ENCODE peak calls at places on chromosomes 11 and 22, in five cellular contexts. H is uterus, K is keratinocyte, X is mammary epithelial cell, N is H7. B is an unnamed sample. For H3K27me3 and H3K36me3, the result is how much of the 10 kb centered on the place peaks cover.

GRCh38 chr22:46123694-46124382 is 26.5 kb upstream of the PPARA start:
- DNase-seq in H (no peak), K (no peak), X (no peak), N (no peak), B (no peak)

GRCh38 chr11:47863189-47863892 is 15.2 kb upstream of the NUP160 start:
- DNase-seq in H (no peak), K (no peak), X (no peak), N (no peak), B (peak)

GRCh38 chr11:110873953-110874352 is 161.7 kb upstream of the ARHGAP20 start:
- DNase-seq in H (no peak), K (no peak), X (no peak), N (no peak), B (no peak)

GRCh38 chr11:43035011-43035564 is 276.7 kb upstream of the API5 start:
- DNase-seq in H (no peak), K (no peak), X (no peak), N (no peak), B (no peak)

GRCh38 chr11:123505546-123506299 is 75.7 kb downstream of the GRAMD1B start:
- DNase-seq in H (no peak), K (no peak), X (no peak), N (peak), B (no peak)

GRCh38 chr11:114019046-114019445 is 40.5 kb upstream of the ZBTB16 start:
- DNase-seq in H (no peak), K (no peak), X (no peak), N (no peak), B (no peak)

GRCh38 chr22:46195487-46196165 is 45.3 kb downstream of the PPARA start:
- DNase-seq in H (no peak), K (no peak), X (no peak), N (no peak), B (no peak)

GRCh38 chr11:32184057-32185055 is 93.5 kb downstream of the RCN1 start:
- DNase-seq in H (no peak), K (no peak), X (no peak), N (no peak), B (no peak)

GRCh38 chr11:126121316-126121715 is 58.6 kb upstream of the CDON start:
- DNase-seq in H (no peak), K (no peak), X (no peak), N (no peak), B (no peak)

GRCh38 chr22:19495562-19496323 is 16.0 kb downstream of the CDC45 start:
- DNase-seq in H (no peak), K (no peak), X (no peak), N (no peak), B (no peak)

GRCh38 chr22:42967933-42968332 is 47.0 kb downstream of the PACSIN2 start:
- DNase-seq in H (peak), K (no peak), X (no peak), N (peak), B (no peak)

GRCh38 chr22:28883917-28884753 is 763 bp downstream of the ZNRF3 start:
- DNase-seq in H (peak), K (no peak), X (peak), N (peak), B (peak)

GRCh38 chr22:32465661-32466060 is 1.4 kb upstream of the BPIFC start:
- DNase-seq in H (no peak), K (no peak), X (no peak), N (no peak), B (no peak)

GRCh38 chr11:27315816-27316215 is 47.2 kb downstream of the CCDC34 start:
- DNase-seq in H (no peak), K (no peak), X (no peak), N (no peak), B (no peak)

GRCh38 chr11:67370351-67371076 is 2.9 kb downstream of the CLCF1 start:
- DNase-seq in H (peak), K (no peak), X (no peak), N (peak), B (no peak)

GRCh38 chr22:49667236-49667635 is 160.4 kb downstream of the BRD1 start:
- DNase-seq in H (no peak), K (no peak), X (no peak), N (peak), B (no peak)

GRCh38 chr11:27313157-27313821 is 49.7 kb downstream of the CCDC34 start:
- DNase-seq in H (no peak), K (no peak), X (no peak), N (no peak), B (no peak)

GRCh38 chr22:26479043-26479791 is 4.4 kb downstream of the HPS4 start:
- DNase-seq in H (no peak), K (no peak), X (no peak), N (no peak), B (no peak)

GRCh38 chr11:59822989-59823566 is 12.5 kb upstream of the MRPL16 start:
- DNase-seq in H (no peak), K (no peak), X (peak), N (peak), B (no peak)

GRCh38 chr11:110096369-110096976 is 3.3 kb downstream of the ZC3H12C start:
- DNase-seq in H (no peak), K (no peak), X (no peak), N (no peak), B (no peak)

GRCh38 chr22:37121887-37122591 is 12.5 kb upstream of the TMPRSS6 start:
- DNase-seq in H (no peak), K (peak), X (peak), N (no peak), B (peak)

GRCh38 chr11:100356035-100356434 is 331.1 kb upstream of the ARHGAP42 start:
- DNase-seq in H (no peak), K (no peak), X (no peak), N (no peak), B (no peak)

GRCh38 chr22:49202226-49202625 is 625.4 kb downstream of the BRD1 start:
- DNase-seq in H (no peak), K (no peak), X (no peak), N (peak), B (no peak)

GRCh38 chr11:36513965-36514364 is 3.9 kb upstream of the TRAF6 start:
- DNase-seq in H (no peak), K (no peak), X (no peak), N (no peak), B (no peak)

GRCh38 chr11:102036757-102037156 is 10.5 kb upstream of the CFAP300 start:
- DNase-seq in H (no peak), K (no peak), X (no peak), N (no peak), B (no peak)

GRCh38 chr11:115941481-115941993 is 437.3 kb upstream of the CADM1 start:
- DNase-seq in H (peak), K (peak), X (peak), N (no peak), B (no peak)

GRCh38 chr11:85725510-85726258 is 39.7 kb upstream of the CCDC89 start:
- DNase-seq in H (no peak), K (peak), X (peak), N (no peak), B (no peak)

GRCh38 chr22:39135092-39135896 is 17.2 kb downstream of the CBX7 start:
- DNase-seq in H (no peak), K (no peak), X (peak), N (peak), B (no peak)

GRCh38 chr11:31875861-31876625 is 64.9 kb upstream of the PAX6 start:
- DNase-seq in H (no peak), K (no peak), X (no peak), N (no peak), B (no peak)

GRCh38 chr11:32427616-32427934 is 7.8 kb downstream of the WT1 start:
- DNase-seq in H (no peak), K (no peak), X (no peak), N (no peak), B (no peak)

GRCh38 chr22:22854466-22854865 is 33.1 kb upstream of the IGLL5 start:
- DNase-seq in H (no peak), K (no peak), X (no peak), N (no peak), B (no peak)

GRCh38 chr11:11426226-11426915 is 73.3 kb upstream of the CSNK2A3 start:
- DNase-seq in H (no peak), K (no peak), X (peak), N (no peak), B (no peak)

GRCh38 chr22:27568265-27568664 is 233.3 kb downstream of the MN1 start:
- DNase-seq in H (no peak), K (no peak), X (no peak), N (no peak), B (no peak)

GRCh38 chr11:64313491-64314145 is 3.7 kb downstream of the TRMT112 start:
- DNase-seq in H (no peak), K (no peak), X (no peak), N (peak), B (no peak)

DNA sequence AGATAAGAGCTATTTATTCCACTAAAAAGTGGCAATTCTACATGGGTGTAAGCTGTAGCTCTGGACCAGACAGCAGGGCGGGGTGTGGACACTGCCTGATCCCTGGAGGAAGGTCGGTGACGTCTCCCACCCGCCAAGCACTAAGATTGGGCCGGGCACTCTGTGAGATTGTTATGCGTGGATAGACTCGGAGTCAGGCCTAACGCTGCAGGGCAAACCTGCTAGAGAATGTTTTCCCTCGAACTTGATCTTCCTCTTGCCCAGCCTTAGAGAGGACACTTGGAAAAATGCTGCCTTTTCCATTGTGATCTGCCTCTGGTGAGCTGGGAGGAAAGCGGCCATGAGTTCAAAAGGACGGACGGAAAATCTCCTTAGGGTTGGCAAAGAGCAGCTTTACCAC is 1273.4 kb downstream of the TBC1D22A start:
- DNase-seq in H (no peak), K (no peak), X (no peak), N (peak), B (no peak)
- H3K27me3 ChIP-seq in H (under half), K (under half), X (under half), N (under half), B (under half)

DNA sequence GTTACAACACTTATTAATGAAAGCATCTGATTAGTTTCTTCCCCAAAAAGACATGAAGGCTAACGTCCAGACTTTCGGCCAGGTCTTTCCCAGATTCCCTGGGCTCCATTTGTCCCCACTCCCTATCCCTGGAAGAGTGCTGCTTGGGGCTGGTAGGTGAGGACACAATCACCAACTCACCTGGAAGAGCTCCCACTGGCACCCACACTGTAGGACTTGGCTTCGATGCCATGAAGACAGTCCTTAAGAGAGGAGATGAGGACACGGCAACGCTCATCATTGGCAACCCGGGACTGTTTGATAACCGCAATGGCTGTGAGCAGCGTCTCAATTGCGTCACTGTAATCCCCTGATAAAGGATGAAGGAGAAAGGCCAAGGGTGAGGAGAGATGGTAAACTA is 18.2 kb downstream of the CPSF7 start:
- DNase-seq in H (no peak), K (no peak), X (no peak), N (no peak), B (no peak)
- H3K36me3 ChIP-seq in H (under half), K (under half), X (half or more), N (half or more), B (under half)

DNA sequence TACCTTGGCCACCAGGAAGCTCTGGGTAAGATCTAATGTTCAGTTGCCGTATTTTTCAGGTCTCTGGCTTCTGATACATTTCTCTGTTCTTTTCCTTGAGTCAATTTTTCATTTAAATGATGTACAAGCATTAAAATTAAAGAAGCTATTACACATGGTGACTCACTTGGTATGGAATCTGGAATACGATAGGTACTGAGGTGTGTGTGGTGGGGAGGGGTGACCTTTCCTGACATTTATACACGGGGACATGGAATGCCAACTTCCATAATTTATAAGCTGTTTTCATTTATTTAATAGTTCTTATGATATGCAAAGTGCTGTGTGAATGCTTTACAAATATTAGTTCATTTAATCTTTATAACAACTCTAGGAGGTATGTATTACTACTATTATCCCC is 47.8 kb upstream of the ALX4 start:
- DNase-seq in H (no peak), K (no peak), X (peak), N (no peak), B (no peak)
- H3K27me3 ChIP-seq in H (under half), K (under half), X (under half), N (under half), B (under half)

GRCh38 chr22:24412274-24412673 is 15.1 kb upstream of the ADORA2A start:
- DNase-seq in H (no peak), K (no peak), X (no peak), N (no peak), B (no peak)
- H3K36me3 ChIP-seq in H (under half), K (under half), X (under half), N (under half), B (under half)

GRCh38 chr11:78325274-78325781 is 92.3 kb downstream of the GAB2 start:
- DNase-seq in H (no peak), K (no peak), X (no peak), N (no peak), B (no peak)
- H3K27me3 ChIP-seq in H (under half), K (under half), X (under half), N (under half), B (under half)

GRCh38 chr11:57699813-57700212 is 12.2 kb downstream of the MED19 start:
- DNase-seq in H (no peak), K (no peak), X (no peak), N (peak), B (no peak)
- H3K36me3 ChIP-seq in H (under half), K (under half), X (under half), N (under half), B (under half)

B was measured in GM06990.